ENCODE peak calls at places on chromosomes 3 and 15, in six cellular contexts. One of them, this sample, is unnamed.

GRCh38 chr15:63082366-63082765 is 39.3 kb upstream of the LACTB start:
- DNase-seq in CD8-positive, alpha-beta T cell: no peak
- DNase-seq in uterus: no peak
- DNase-seq in hepatocyte: no peak
- DNase-seq in psoas muscle: no peak
- DNase-seq in fibroblast of lung: no peak
- DNase-seq in this sample: no peak

GRCh38 chr15:61030451-61030850 is 198.7 kb downstream of the RORA start:
- DNase-seq in hepatocyte: no peak
- DNase-seq in uterus: no peak
- DNase-seq in psoas muscle: no peak
- DNase-seq in CD8-positive, alpha-beta T cell: no peak
- DNase-seq in fibroblast of lung: no peak
- DNase-seq in this sample: no peak

GRCh38 chr15:81163961-81164800 is 30.1 kb downstream of the CFAP161 start:
- DNase-seq in uterus: no peak
- DNase-seq in psoas muscle: no peak
- DNase-seq in fibroblast of lung: peak; percentile 86
- DNase-seq in CD8-positive, alpha-beta T cell: no peak
- DNase-seq in hepatocyte: no peak
- DNase-seq in this sample: no peak

GRCh38 chr3:27594096-27594690 is 110.0 kb upstream of the SLC4A7 start:
- DNase-seq in hepatocyte: no peak
- DNase-seq in uterus: no peak
- DNase-seq in fibroblast of lung: peak; percentile 39
- DNase-seq in psoas muscle: no peak
- DNase-seq in CD8-positive, alpha-beta T cell: no peak
- DNase-seq in this sample: no peak

GRCh38 chr15:76235186-76235826 is 76.0 kb downstream of the ETFA start:
- DNase-seq in uterus: no peak
- DNase-seq in fibroblast of lung: peak; percentile 60
- DNase-seq in hepatocyte: peak; percentile 34
- DNase-seq in psoas muscle: no peak
- DNase-seq in CD8-positive, alpha-beta T cell: no peak
- DNase-seq in this sample: peak; percentile 47

GRCh38 chr3:24740367-24740766 is 245.7 kb upstream of the THRB start:
- DNase-seq in psoas muscle: no peak
- DNase-seq in CD8-positive, alpha-beta T cell: no peak
- DNase-seq in fibroblast of lung: no peak
- DNase-seq in hepatocyte: no peak
- DNase-seq in uterus: no peak
- DNase-seq in this sample: no peak

GRCh38 chr3:50418845-50419244 is 59.5 kb upstream of the TMEM115 start:
- DNase-seq in fibroblast of lung: peak; percentile 2
- DNase-seq in CD8-positive, alpha-beta T cell: no peak
- DNase-seq in hepatocyte: peak; percentile 28
- DNase-seq in uterus: no peak
- DNase-seq in psoas muscle: no peak
- DNase-seq in this sample: no peak

GRCh38 chr3:149476135-149476684 is 1.7 kb downstream of the TM4SF4 start:
- DNase-seq in CD8-positive, alpha-beta T cell: no peak
- DNase-seq in fibroblast of lung: no peak
- DNase-seq in psoas muscle: no peak
- DNase-seq in uterus: no peak
- DNase-seq in hepatocyte: no peak
- DNase-seq in this sample: peak; percentile 48

GRCh38 chr3:1611824-1612223 is 486.8 kb upstream of the CNTN4 start:
- DNase-seq in psoas muscle: no peak
- DNase-seq in CD8-positive, alpha-beta T cell: no peak
- DNase-seq in fibroblast of lung: no peak
- DNase-seq in uterus: no peak
- DNase-seq in hepatocyte: no peak
- DNase-seq in this sample: no peak

GRCh38 chr3:113231391-113231790 is 20.0 kb downstream of the BOC start:
- DNase-seq in hepatocyte: no peak
- DNase-seq in psoas muscle: no peak
- DNase-seq in uterus: no peak
- DNase-seq in fibroblast of lung: no peak
- DNase-seq in CD8-positive, alpha-beta T cell: no peak
- DNase-seq in this sample: no peak

GRCh38 chr3:9080165-9080564 is 116.9 kb upstream of the RAD18 start:
- DNase-seq in psoas muscle: no peak
- DNase-seq in fibroblast of lung: no peak
- DNase-seq in CD8-positive, alpha-beta T cell: no peak
- DNase-seq in uterus: no peak
- DNase-seq in hepatocyte: no peak
- DNase-seq in this sample: no peak

GRCh38 chr15:76840830-76841460 is 64.2 kb downstream of the SCAPER start:
- DNase-seq in uterus: no peak
- DNase-seq in psoas muscle: no peak
- DNase-seq in fibroblast of lung: peak; percentile 67
- DNase-seq in CD8-positive, alpha-beta T cell: no peak
- DNase-seq in hepatocyte: peak; percentile 37
- DNase-seq in this sample: peak; percentile 50

GRCh38 chr3:38460377-38461085 is 6.8 kb downstream of the ACVR2B start:
- DNase-seq in psoas muscle: peak; percentile 82
- DNase-seq in CD8-positive, alpha-beta T cell: no peak
- DNase-seq in fibroblast of lung: no peak
- DNase-seq in hepatocyte: no peak
- DNase-seq in uterus: no peak
- DNase-seq in this sample: no peak

GRCh38 chr3:61858054-61858453 is 296.7 kb downstream of the PTPRG start:
- DNase-seq in hepatocyte: no peak
- DNase-seq in CD8-positive, alpha-beta T cell: no peak
- DNase-seq in psoas muscle: no peak
- DNase-seq in uterus: no peak
- DNase-seq in fibroblast of lung: peak; percentile 69
- DNase-seq in this sample: peak; percentile 30

GRCh38 chr3:141255864-141256263 is 24.2 kb downstream of the PXYLP1 start:
- DNase-seq in CD8-positive, alpha-beta T cell: peak; percentile 65
- DNase-seq in fibroblast of lung: no peak
- DNase-seq in hepatocyte: no peak
- DNase-seq in psoas muscle: no peak
- DNase-seq in uterus: no peak
- DNase-seq in this sample: peak; percentile 48

GRCh38 chr3:74801924-74802323 is 187.5 kb upstream of the CNTN3 start:
- DNase-seq in fibroblast of lung: no peak
- DNase-seq in uterus: no peak
- DNase-seq in CD8-positive, alpha-beta T cell: no peak
- DNase-seq in psoas muscle: no peak
- DNase-seq in hepatocyte: no peak
- DNase-seq in this sample: no peak

GRCh38 chr3:4564928-4565586 is 71.9 kb downstream of the ITPR1 start:
- DNase-seq in fibroblast of lung: no peak
- DNase-seq in hepatocyte: no peak
- DNase-seq in CD8-positive, alpha-beta T cell: no peak
- DNase-seq in psoas muscle: no peak
- DNase-seq in uterus: no peak
- DNase-seq in this sample: no peak

GRCh38 chr3:4562595-4562994 is 69.4 kb downstream of the ITPR1 start:
- DNase-seq in psoas muscle: no peak
- DNase-seq in hepatocyte: no peak
- DNase-seq in fibroblast of lung: no peak
- DNase-seq in CD8-positive, alpha-beta T cell: no peak
- DNase-seq in uterus: no peak
- DNase-seq in this sample: no peak

GRCh38 chr3:4565806-4566501 is 72.8 kb downstream of the ITPR1 start:
- DNase-seq in uterus: no peak
- DNase-seq in fibroblast of lung: no peak
- DNase-seq in hepatocyte: peak; percentile 27
- DNase-seq in psoas muscle: no peak
- DNase-seq in CD8-positive, alpha-beta T cell: no peak
- DNase-seq in this sample: no peak

DNA sequence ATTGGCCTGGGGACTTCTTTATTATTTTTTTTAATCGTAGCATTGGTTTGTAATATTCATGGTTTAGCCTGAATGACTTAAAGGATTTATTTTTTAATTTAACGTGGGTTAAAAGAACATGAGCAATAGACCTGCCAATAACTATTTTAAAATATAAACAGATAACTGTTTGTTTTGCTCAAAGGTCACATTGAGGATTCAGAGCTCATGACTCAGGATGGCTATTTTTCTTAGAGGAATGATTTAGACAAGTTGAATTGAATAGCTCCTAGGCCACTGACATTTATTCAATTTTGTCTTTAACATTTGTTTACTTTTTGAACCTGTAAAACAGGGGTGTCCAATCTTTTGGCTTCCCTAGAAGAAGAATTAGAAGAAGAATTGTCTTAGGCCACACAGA is 68.5 kb downstream of the ITPR1 start:
- DNase-seq in CD8-positive, alpha-beta T cell: no peak
- DNase-seq in fibroblast of lung: no peak
- DNase-seq in hepatocyte: no peak
- DNase-seq in psoas muscle: no peak
- DNase-seq in uterus: no peak
- DNase-seq in this sample: no peak
- H3K36me3 ChIP-seq in CD8-positive, alpha-beta T cell: no peaks in the 10 kb centered on the region
- H3K36me3 ChIP-seq in fibroblast of lung: no peaks in the 10 kb centered on the region
- H3K36me3 ChIP-seq in hepatocyte: no peaks in the 10 kb centered on the region
- H3K36me3 ChIP-seq in psoas muscle: no peaks in the 10 kb centered on the region
- H3K36me3 ChIP-seq in uterus: no peaks in the 10 kb centered on the region
- H3K36me3 ChIP-seq in this sample: no peaks in the 10 kb centered on the region

GRCh38 chr3:128845119-128845518 is 34.3 kb upstream of the ACAD9 start:
- DNase-seq in CD8-positive, alpha-beta T cell: no peak
- DNase-seq in uterus: no peak
- DNase-seq in hepatocyte: no peak
- DNase-seq in psoas muscle: no peak
- DNase-seq in fibroblast of lung: no peak
- DNase-seq in this sample: no peak
- H3K27ac ChIP-seq in CD8-positive, alpha-beta T cell: no peak overlapping the region
- H3K27ac ChIP-seq in uterus: no peak overlapping the region
- H3K27ac ChIP-seq in hepatocyte: no peak overlapping the region
- H3K27ac ChIP-seq in psoas muscle: peak overlapping the region; percentile 81
- H3K27ac ChIP-seq in fibroblast of lung: no peak overlapping the region
- H3K27ac ChIP-seq in this sample: no peak overlapping the region

DNA sequence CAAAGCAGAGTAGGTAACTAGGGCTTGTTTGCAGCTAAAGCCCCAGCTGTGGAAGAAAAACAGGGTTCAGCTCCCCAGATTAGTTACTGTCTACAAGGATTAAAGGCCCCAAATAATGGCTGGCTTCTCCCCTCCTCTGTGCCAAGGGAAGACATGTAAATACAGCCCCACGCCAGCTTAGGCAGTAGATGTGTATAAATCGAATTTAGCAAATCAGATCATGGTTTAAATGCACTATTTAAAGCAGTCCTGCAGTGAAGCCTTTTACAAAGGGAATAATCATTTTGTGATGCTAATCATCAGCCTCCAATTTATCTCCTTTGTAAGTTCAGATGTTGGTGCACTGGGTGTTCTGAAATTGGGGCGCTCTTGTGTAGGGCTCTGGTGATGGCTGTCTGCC is 46.7 kb upstream of the POLG start:
- DNase-seq in psoas muscle: no peak
- DNase-seq in uterus: no peak
- DNase-seq in hepatocyte: no peak
- DNase-seq in fibroblast of lung: no peak
- DNase-seq in CD8-positive, alpha-beta T cell: no peak
- DNase-seq in this sample: no peak
- H3K36me3 ChIP-seq in psoas muscle: no peaks in the 10 kb centered on the region
- H3K36me3 ChIP-seq in uterus: no peaks in the 10 kb centered on the region
- H3K36me3 ChIP-seq in hepatocyte: no peaks in the 10 kb centered on the region
- H3K36me3 ChIP-seq in fibroblast of lung: no peaks in the 10 kb centered on the region
- H3K36me3 ChIP-seq in CD8-positive, alpha-beta T cell: no peaks in the 10 kb centered on the region
- H3K36me3 ChIP-seq in this sample: no peaks in the 10 kb centered on the region

GRCh38 chr15:45448066-45448510 is 69.7 kb upstream of the GATM start:
- DNase-seq in CD8-positive, alpha-beta T cell: no peak
- DNase-seq in hepatocyte: no peak
- DNase-seq in uterus: no peak
- DNase-seq in fibroblast of lung: no peak
- DNase-seq in psoas muscle: no peak
- DNase-seq in this sample: no peak

GRCh38 chr15:45449878-45450277 is 71.5 kb upstream of the GATM start:
- DNase-seq in CD8-positive, alpha-beta T cell: no peak
- DNase-seq in uterus: no peak
- DNase-seq in fibroblast of lung: no peak
- DNase-seq in hepatocyte: peak; percentile 79
- DNase-seq in psoas muscle: no peak
- DNase-seq in this sample: peak; percentile 87

GRCh38 chr15:45450468-45450867 is 72.1 kb downstream of the SLC30A4 start:
- DNase-seq in hepatocyte: peak; percentile 46
- DNase-seq in fibroblast of lung: no peak
- DNase-seq in psoas muscle: no peak
- DNase-seq in uterus: no peak
- DNase-seq in CD8-positive, alpha-beta T cell: no peak
- DNase-seq in this sample: peak; percentile 84

GRCh38 chr15:45449387-45449786 is 71.0 kb upstream of the GATM start:
- DNase-seq in fibroblast of lung: no peak
- DNase-seq in psoas muscle: no peak
- DNase-seq in CD8-positive, alpha-beta T cell: no peak
- DNase-seq in hepatocyte: no peak
- DNase-seq in uterus: no peak
- DNase-seq in this sample: peak; percentile 87

GRCh38 chr15:45448516-45448915 is 70.2 kb upstream of the GATM start:
- DNase-seq in hepatocyte: no peak
- DNase-seq in CD8-positive, alpha-beta T cell: no peak
- DNase-seq in psoas muscle: no peak
- DNase-seq in uterus: no peak
- DNase-seq in fibroblast of lung: no peak
- DNase-seq in this sample: no peak
- H3K27ac ChIP-seq in hepatocyte: peak overlapping the region; percentile 96
- H3K27ac ChIP-seq in CD8-positive, alpha-beta T cell: no peak overlapping the region
- H3K27ac ChIP-seq in psoas muscle: no peak overlapping the region
- H3K27ac ChIP-seq in uterus: no peak overlapping the region
- H3K27ac ChIP-seq in fibroblast of lung: no peak overlapping the region
- H3K27ac ChIP-seq in this sample: no peak overlapping the region

GRCh38 chr3:125460233-125460632 is 59.8 kb downstream of the SNX4 start:
- DNase-seq in fibroblast of lung: no peak
- DNase-seq in hepatocyte: no peak
- DNase-seq in uterus: no peak
- DNase-seq in CD8-positive, alpha-beta T cell: no peak
- DNase-seq in psoas muscle: no peak
- DNase-seq in this sample: peak; percentile 19
- H3K36me3 ChIP-seq in fibroblast of lung: peaks cover 6% of the 10 kb centered on the region
- H3K36me3 ChIP-seq in hepatocyte: no peaks in the 10 kb centered on the region
- H3K36me3 ChIP-seq in uterus: no peaks in the 10 kb centered on the region
- H3K36me3 ChIP-seq in CD8-positive, alpha-beta T cell: peaks cover 20% of the 10 kb centered on the region
- H3K36me3 ChIP-seq in psoas muscle: peaks cover 82% of the 10 kb centered on the region
- H3K36me3 ChIP-seq in this sample: peaks cover 9% of the 10 kb centered on the region

DNA sequence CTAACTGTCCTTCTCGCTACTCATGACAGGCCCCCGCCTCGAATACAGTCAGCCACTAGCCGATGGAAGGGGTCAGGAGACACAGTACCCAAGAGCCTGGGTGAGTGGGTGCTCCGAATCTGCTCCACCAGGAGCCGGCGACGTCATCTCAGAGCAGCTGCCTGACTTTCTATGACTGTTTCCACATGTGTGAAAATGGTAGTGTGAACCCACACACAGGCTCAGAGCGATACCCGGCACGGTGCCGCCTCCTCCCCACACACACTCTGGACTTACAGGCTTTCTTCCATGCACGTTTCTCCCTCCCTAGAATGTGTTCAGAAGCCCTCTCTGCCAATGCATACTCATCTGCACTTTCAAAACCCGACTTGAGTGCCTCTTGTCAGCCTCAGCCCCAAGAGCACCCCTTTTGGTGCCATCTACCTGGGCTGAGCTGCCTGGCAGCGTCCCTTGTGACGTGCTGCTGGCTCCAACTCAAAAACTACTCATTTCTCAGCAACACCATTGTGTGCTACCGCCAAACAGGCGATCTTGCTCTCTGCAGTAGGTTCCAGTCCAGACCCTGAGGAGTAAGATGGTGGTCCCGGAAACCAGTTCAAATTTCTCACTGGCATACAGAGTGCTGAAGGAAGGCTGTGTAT is 29.7 kb downstream of the VGLL4 start:
- DNase-seq in psoas muscle: peak; percentile 43
- DNase-seq in uterus: no peak
- DNase-seq in CD8-positive, alpha-beta T cell: no peak
- DNase-seq in hepatocyte: no peak
- DNase-seq in fibroblast of lung: no peak
- DNase-seq in this sample: no peak
- H3K27ac ChIP-seq in psoas muscle: peak overlapping the region; percentile 57
- H3K27ac ChIP-seq in uterus: peak overlapping the region; percentile 19
- H3K27ac ChIP-seq in CD8-positive, alpha-beta T cell: no peak overlapping the region
- H3K27ac ChIP-seq in hepatocyte: peak overlapping the region; percentile 39
- H3K27ac ChIP-seq in fibroblast of lung: no peak overlapping the region
- H3K27ac ChIP-seq in this sample: no peak overlapping the region

This sample was measured in small intestine.